ENCODE peak calls at places on chromosomes 5 and 9, in six cellular contexts. F is tibial artery; V is astrocyte of the hippocampus; M is amygdala; J is Right ventricle myocardium inferior; G is effector CD4-positive, alpha-beta T cell. L is an unnamed sample.

GRCh38 chr5:40904205-40904993 is 4.9 kb upstream of the C7 start:
- DNase-seq in F (peak), V (peak), M (no peak), J (no peak), G (no peak), L (peak)

GRCh38 chr5:81826128-81826527 is 75.2 kb upstream of the SSBP2 start:
- DNase-seq in F (no peak), V (no peak), M (no peak), J (no peak), G (no peak), L (no peak)

GRCh38 chr5:139360384-139360783 is 18.7 kb downstream of the PAIP2 start:
- DNase-seq in F (no peak), V (no peak), M (no peak), J (no peak), G (no peak), L (no peak)

GRCh38 chr5:74216012-74216411 is 424.5 kb downstream of the ENC1 start:
- DNase-seq in F (no peak), V (no peak), M (no peak), J (no peak), G (no peak), L (no peak)

GRCh38 chr5:102815560-102816324 is 60.6 kb downstream of the PAM start:
- DNase-seq in F (no peak), V (peak), M (no peak), J (no peak), G (no peak), L (no peak)

GRCh38 chr5:622359-622758 is 10.2 kb downstream of the CEP72 start:
- DNase-seq in F (no peak), V (no peak), M (no peak), J (no peak), G (no peak), L (no peak)

GRCh38 chr5:35647712-35648111 is 30.0 kb downstream of the SPEF2 start:
- DNase-seq in F (no peak), V (no peak), M (no peak), J (no peak), G (no peak), L (no peak)

GRCh38 chr5:107286447-107287098 is 384.2 kb downstream of the EFNA5 start:
- DNase-seq in F (no peak), V (no peak), M (no peak), J (no peak), G (no peak), L (no peak)

GRCh38 chr5:69078921-69079537 is 14.8 kb upstream of the SLC30A5 start:
- DNase-seq in F (no peak), V (no peak), M (no peak), J (no peak), G (no peak), L (no peak)

GRCh38 chr5:87605663-87606062 is 192.9 kb upstream of the CCNH start:
- DNase-seq in F (no peak), V (no peak), M (no peak), J (no peak), G (no peak), L (no peak)

GRCh38 chr9:137198051-137198747 is 2.3 kb downstream of the TPRN start:
- DNase-seq in F (no peak), V (peak), M (no peak), J (no peak), G (no peak), L (no peak)

GRCh38 chr9:69620731-69621130 is 51.4 kb downstream of the APBA1 start:
- DNase-seq in F (no peak), V (no peak), M (no peak), J (no peak), G (no peak), L (no peak)

GRCh38 chr5:2946315-2946714 is 194.8 kb upstream of the IRX2 start:
- DNase-seq in F (no peak), V (no peak), M (no peak), J (no peak), G (no peak), L (no peak)

GRCh38 chr5:66603881-66604280 is 7.7 kb downstream of the MAST4 start:
- DNase-seq in F (no peak), V (no peak), M (no peak), J (no peak), G (no peak), L (no peak)

GRCh38 chr9:135584934-135585333 is 23.4 kb downstream of the PAEP start:
- DNase-seq in F (no peak), V (peak), M (no peak), J (no peak), G (no peak), L (no peak)

GRCh38 chr5:26339576-26339975 is 698.8 kb downstream of the CDH9 start:
- DNase-seq in F (no peak), V (no peak), M (no peak), J (no peak), G (no peak), L (no peak)

GRCh38 chr9:127463891-127464290 is 12.6 kb downstream of the LRSAM1 start:
- DNase-seq in F (no peak), V (peak), M (no peak), J (peak), G (no peak), L (no peak)

GRCh38 chr5:127072861-127073846 is at the start of gene C5orf63:
- DNase-seq in F (peak), V (peak), M (peak), J (peak), G (peak), L (peak)

GRCh38 chr5:157390179-157390923 is 69.7 kb upstream of the NIPAL4 start:
- DNase-seq in F (no peak), V (peak), M (no peak), J (no peak), G (peak), L (no peak)

GRCh38 chr9:99172129-99173091 is 49.3 kb downstream of the ALG2 start:
- DNase-seq in F (no peak), V (peak), M (no peak), J (no peak), G (no peak), L (no peak)

GRCh38 chr5:146962801-146963355 is 84.3 kb upstream of the PPP2R2B start:
- DNase-seq in F (no peak), V (peak), M (no peak), J (no peak), G (no peak), L (no peak)